ENCODE peak calls at places on chromosome 11, in six cellular contexts. O is kidney; W is stimulated activated CD4-positive, alpha-beta T cell treated with anti-CD3 and anti-CD28 coated beads, Interleukin-2, amount 100 ng/mL, for 24 hours; T is stimulated activated CD8-positive, alpha-beta memory T cell treated with anti-CD3 and anti-CD28 coated beads, Interleukin-15, amount 100 ng/mL, for 4 hours; Q is activated gamma-delta T cell; I is posterior cingulate gyrus. H is an unnamed sample.

GRCh38 chr11:118619444-118620205 is 12.2 kb downstream of the PHLDB1 start:
- DNase-seq in O (peak), W (no peak), T (no peak), Q (no peak), I (peak), H (peak)

GRCh38 chr11:122085712-122086111 is 30.3 kb downstream of the BLID start:
- DNase-seq in O (no peak), W (no peak), T (no peak), Q (no peak), I (no peak), H (no peak)

GRCh38 chr11:2269601-2270321 is 627 bp downstream of the ASCL2 start:
- DNase-seq in O (peak), W (peak), T (no peak), Q (peak), I (no peak), H (no peak)

GRCh38 chr11:99739464-99740089 is 718.8 kb downstream of the CNTN5 start:
- DNase-seq in O (no peak), W (no peak), T (no peak), Q (no peak), I (no peak), H (no peak)

GRCh38 chr11:85663781-85664560 is 958 bp downstream of the CREBZF start:
- DNase-seq in O (peak), W (peak), T (peak), Q (peak), I (peak), H (peak)

GRCh38 chr11:93020248-93021088 is 51.0 kb downstream of the MTNR1B start:
- DNase-seq in O (no peak), W (no peak), T (no peak), Q (no peak), I (no peak), H (peak)

GRCh38 chr11:101187748-101188147 is 58.1 kb upstream of the PGR start:
- DNase-seq in O (no peak), W (no peak), T (no peak), Q (no peak), I (no peak), H (no peak)

GRCh38 chr11:13216019-13217006 is 61.3 kb upstream of the BMAL1 start:
- DNase-seq in O (peak), W (peak), T (no peak), Q (no peak), I (no peak), H (no peak)